ENCODE peak calls at places on chromosomes 3 and 15, in five cellular contexts. One of them, this sample, is unnamed.

GRCh38 chr3:49882182-49882581 is 12.5 kb upstream of the CAMKV start:
- DNase-seq in RWPE1: no peak
- DNase-seq in HTR-8/SVneo: no peak
- DNase-seq in right cardiac atrium: no peak
- DNase-seq in EL: no peak
- DNase-seq in this sample: no peak

GRCh38 chr3:151838574-151839312 is 24.8 kb downstream of the AADAC start:
- DNase-seq in RWPE1: peak
- DNase-seq in right cardiac atrium: peak
- DNase-seq in HTR-8/SVneo: peak
- DNase-seq in EL: peak
- DNase-seq in this sample: peak

GRCh38 chr3:195692781-195693427 is 27.9 kb upstream of the MUC20 start:
- DNase-seq in EL: no peak
- DNase-seq in HTR-8/SVneo: no peak
- DNase-seq in RWPE1: no peak
- DNase-seq in right cardiac atrium: no peak
- DNase-seq in this sample: no peak

GRCh38 chr3:126571078-126571477 is 12.3 kb upstream of the C3orf22 start:
- DNase-seq in RWPE1: no peak
- DNase-seq in right cardiac atrium: no peak
- DNase-seq in EL: no peak
- DNase-seq in HTR-8/SVneo: no peak
- DNase-seq in this sample: no peak

GRCh38 chr3:128875556-128876120 is 3.8 kb upstream of the ACAD9 start:
- DNase-seq in RWPE1: no peak
- DNase-seq in right cardiac atrium: peak
- DNase-seq in EL: no peak
- DNase-seq in HTR-8/SVneo: peak
- DNase-seq in this sample: peak

GRCh38 chr3:35758358-35758757 is 119.0 kb downstream of the ARPP21 start:
- DNase-seq in EL: no peak
- DNase-seq in right cardiac atrium: no peak
- DNase-seq in RWPE1: no peak
- DNase-seq in HTR-8/SVneo: no peak
- DNase-seq in this sample: no peak

GRCh38 chr15:63476229-63476632 is 28.2 kb upstream of the USP3 start:
- DNase-seq in right cardiac atrium: no peak
- DNase-seq in HTR-8/SVneo: peak
- DNase-seq in EL: peak
- DNase-seq in RWPE1: peak
- DNase-seq in this sample: no peak

GRCh38 chr3:2765002-2765579 is 345.1 kb downstream of the IL5RA start:
- DNase-seq in EL: no peak
- DNase-seq in RWPE1: no peak
- DNase-seq in HTR-8/SVneo: no peak
- DNase-seq in right cardiac atrium: no peak
- DNase-seq in this sample: no peak

GRCh38 chr15:95475067-95475466 is 855.4 kb upstream of the NR2F2 start:
- DNase-seq in right cardiac atrium: no peak
- DNase-seq in EL: no peak
- DNase-seq in RWPE1: no peak
- DNase-seq in HTR-8/SVneo: no peak
- DNase-seq in this sample: no peak

GRCh38 chr15:58165661-58166060 is 27.5 kb downstream of the AQP9 start:
- DNase-seq in HTR-8/SVneo: no peak
- DNase-seq in EL: peak
- DNase-seq in right cardiac atrium: peak
- DNase-seq in RWPE1: no peak
- DNase-seq in this sample: no peak